ENCODE peak calls at places on chromosome 3, in four cellular contexts. W is body of pancreas, A is thoracic aorta, K is neural progenitor cell. I is an unnamed sample.
A peak's percentile ranks its signal among the peaks of the same experiment; 100 is the strongest.

GRCh38 chr3:154931484-154931883 is 148.6 kb upstream of the MME start:
- DNase-seq in W (no peak), A (no peak), K (no peak), I (no peak)

GRCh38 chr3:83453010-83453409 is 1505.8 kb upstream of the CADM2 start:
- DNase-seq in W (no peak), A (no peak), K (no peak), I (no peak)

GRCh38 chr3:171168086-171168485 is 141.6 kb upstream of the SLC2A2 start:
- DNase-seq in W (peak; percentile 37), A (no peak), K (peak; percentile 44), I (peak; percentile 83)

GRCh38 chr3:194540268-194540937 is 53.6 kb upstream of the ATP13A3 start:
- DNase-seq in W (peak; percentile 26), A (peak; percentile 44), K (no peak), I (no peak)

GRCh38 chr3:179768080-179768479 is 115.2 kb downstream of the USP13 start:
- DNase-seq in W (peak; percentile 24), A (no peak), K (peak; percentile 77), I (peak; percentile 48)

GRCh38 chr3:53694648-53695356 is 151.4 kb downstream of the CHDH start:
- DNase-seq in W (no peak), A (no peak), K (no peak), I (no peak)

GRCh38 chr3:179811321-179812095 is 158.7 kb downstream of the USP13 start:
- DNase-seq in W (peak; percentile 65), A (no peak), K (peak; percentile 74), I (peak; percentile 35)

GRCh38 chr3:463793-464192 is 267.2 kb downstream of the CHL1 start:
- DNase-seq in W (no peak), A (no peak), K (no peak), I (no peak)

GRCh38 chr3:4751057-4752051 is 227.9 kb upstream of the BHLHE40 start:
- DNase-seq in W (no peak), A (no peak), K (no peak), I (peak; percentile 12)

GRCh38 chr3:16831846-16832245 is 52.9 kb upstream of the PLCL2 start:
- DNase-seq in W (no peak), A (no peak), K (no peak), I (no peak)

GRCh38 chr3:11077466-11077865 is 76.8 kb upstream of the HRH1 start:
- DNase-seq in W (no peak), A (no peak), K (no peak), I (no peak)

GRCh38 chr3:138361193-138361525 is 12.8 kb downstream of the MRAS start:
- DNase-seq in W (no peak), A (no peak), K (no peak), I (no peak)

GRCh38 chr3:5762506-5762905 is 575.0 kb downstream of the EDEM1 start:
- DNase-seq in W (no peak), A (no peak), K (no peak), I (no peak)

GRCh38 chr3:11140713-11141104 is 13.6 kb upstream of the HRH1 start:
- DNase-seq in W (no peak), A (no peak), K (no peak), I (no peak)

GRCh38 chr3:184417619-184418327 is 37.9 kb downstream of the CHRD start:
- DNase-seq in W (peak; percentile 81), A (no peak), K (peak; percentile 79), I (peak; percentile 65)

GRCh38 chr3:158269896-158270295 is 160.0 kb downstream of the RSRC1 start:
- DNase-seq in W (no peak), A (no peak), K (no peak), I (no peak)

GRCh38 chr3:117010316-117010715 is 300.7 kb downstream of the TUSC7 start:
- DNase-seq in W (no peak), A (no peak), K (no peak), I (no peak)

GRCh38 chr3:127329647-127330285 is 41.9 kb upstream of the PRR20G start:
- DNase-seq in W (no peak), A (no peak), K (no peak), I (peak; percentile 13)

GRCh38 chr3:55270976-55271375 is 216.1 kb downstream of the WNT5A start:
- DNase-seq in W (no peak), A (no peak), K (no peak), I (no peak)

GRCh38 chr3:159451067-159451466 is 537.6 kb upstream of the IL12A start:
- DNase-seq in W (no peak), A (no peak), K (no peak), I (no peak)

GRCh38 chr3:4948395-4948794 is 30.8 kb upstream of the BHLHE40 start:
- DNase-seq in W (no peak), A (no peak), K (no peak), I (no peak)

DNA sequence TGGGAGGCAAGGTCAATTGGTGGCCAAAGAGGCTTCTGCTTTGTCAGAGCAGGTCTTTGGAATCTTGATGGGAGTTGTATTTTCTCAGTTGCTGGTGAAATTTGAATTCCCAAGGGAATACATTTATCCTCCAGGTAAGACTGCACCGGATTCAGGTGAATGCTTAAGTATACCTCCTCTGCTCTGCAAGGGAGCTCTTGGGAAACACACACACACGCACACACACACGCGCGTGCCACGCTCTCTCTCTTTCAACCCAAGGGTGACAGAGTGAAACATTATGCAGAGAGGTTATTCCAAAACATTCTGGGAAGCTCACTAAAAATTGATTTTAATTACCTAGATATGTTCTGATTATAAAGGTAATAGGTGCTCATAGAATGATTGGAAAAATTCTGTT is 33.7 kb downstream of the ST6GAL1 start:
- DNase-seq in W (no peak), A (no peak), K (no peak), I (no peak)
- H3K9me3 ChIP-seq in W (no peaks in the 10 kb centered on the region), A (no peaks in the 10 kb centered on the region), K (no peaks in the 10 kb centered on the region), I (peaks cover 3% of the 10 kb centered on the region)

GRCh38 chr3:48086736-48087470 is 70.7 kb upstream of the MAP4 start:
- DNase-seq in W (no peak), A (no peak), K (no peak), I (no peak)

GRCh38 chr3:48092270-48092669 is 76.1 kb upstream of the MAP4 start:
- DNase-seq in W (no peak), A (no peak), K (no peak), I (no peak)

GRCh38 chr3:48088749-48089466 is 72.7 kb upstream of the MAP4 start:
- DNase-seq in W (peak; percentile 97), A (peak; percentile 82), K (peak; percentile 99), I (peak; percentile 95)

GRCh38 chr3:48088056-48088748 is 72.0 kb upstream of the MAP4 start:
- DNase-seq in W (peak; percentile 26), A (no peak), K (peak; percentile 58), I (peak; percentile 33)

DNA sequence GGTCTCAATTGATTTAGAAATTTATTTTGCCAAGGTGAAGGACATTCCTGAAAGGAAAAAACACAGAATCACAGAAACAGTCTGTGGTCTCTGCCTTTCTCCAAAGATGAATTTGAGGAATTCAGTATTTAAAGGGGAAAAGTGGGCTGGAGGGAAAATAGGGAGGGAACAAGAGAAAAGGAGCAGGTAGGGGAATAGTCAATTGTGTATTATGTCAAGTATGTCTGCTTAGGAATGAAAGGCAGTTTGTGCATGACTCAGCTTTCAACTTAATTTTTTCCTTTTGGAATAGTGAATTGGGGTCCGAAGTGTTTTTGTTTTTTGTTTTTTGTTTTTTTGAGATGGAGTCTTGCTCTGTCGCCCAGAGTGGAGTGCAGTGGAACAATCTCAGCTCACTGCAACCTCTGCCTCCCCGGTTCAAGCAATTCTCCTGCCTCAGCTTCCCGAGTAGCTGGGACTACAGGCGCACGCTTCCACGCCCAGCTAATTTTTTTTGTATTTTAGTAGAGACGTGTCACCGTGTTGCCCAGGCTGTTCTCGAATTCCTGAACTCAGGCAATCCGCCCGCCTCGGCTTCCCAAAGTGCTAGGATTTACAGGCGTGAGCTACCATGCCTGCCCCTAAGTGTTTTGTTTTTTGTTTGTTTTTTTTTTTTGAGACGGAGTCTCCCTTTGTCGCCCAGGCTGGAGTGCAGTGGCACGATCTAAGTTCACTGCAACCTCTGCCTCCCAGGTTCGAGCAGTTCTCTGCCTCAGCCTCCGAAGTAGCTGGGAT is 74.1 kb upstream of the MAP4 start:
- DNase-seq in W (no peak), A (no peak), K (no peak), I (no peak)
- H3K4me3 ChIP-seq in W (no peak overlapping the region), A (no peak overlapping the region), K (peak overlapping the region; percentile 80), I (no peak overlapping the region)

GRCh38 chr3:43343185-43343584 is 56.8 kb downstream of the SNRK start:
- DNase-seq in W (no peak), A (no peak), K (no peak), I (no peak)

GRCh38 chr3:43343778-43344177 is 57.4 kb downstream of the SNRK start:
- DNase-seq in W (no peak), A (no peak), K (no peak), I (no peak)

GRCh38 chr3:43344520-43344919 is 58.2 kb downstream of the SNRK start:
- DNase-seq in W (no peak), A (no peak), K (no peak), I (no peak)

GRCh38 chr3:43340403-43340802 is 54.1 kb downstream of the SNRK start:
- DNase-seq in W (peak; percentile 43), A (no peak), K (no peak), I (no peak)

DNA sequence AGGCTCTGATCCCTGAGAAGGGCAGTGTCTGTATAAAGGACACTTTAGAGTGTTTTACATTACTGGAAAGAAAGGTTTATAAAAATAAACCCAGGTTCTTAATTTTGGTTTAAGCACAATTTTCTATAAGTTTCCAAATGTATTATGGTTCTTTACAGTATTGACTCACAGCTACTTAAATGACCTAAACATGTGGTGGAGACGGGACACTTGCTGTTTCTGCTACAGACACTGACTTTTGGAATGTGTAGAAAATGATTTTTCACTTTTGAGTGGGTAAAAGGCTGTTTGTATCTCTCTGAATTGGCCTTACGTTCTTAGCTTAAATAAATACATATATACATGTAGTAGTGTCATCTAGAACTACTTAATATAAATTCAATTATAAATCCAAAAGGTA is 55.4 kb downstream of the SNRK start:
- DNase-seq in W (no peak), A (no peak), K (no peak), I (no peak)
- H3K36me3 ChIP-seq in W (no peaks in the 10 kb centered on the region), A (peaks cover 27% of the 10 kb centered on the region), K (peaks cover 18% of the 10 kb centered on the region), I (peaks cover 15% of the 10 kb centered on the region)

DNA sequence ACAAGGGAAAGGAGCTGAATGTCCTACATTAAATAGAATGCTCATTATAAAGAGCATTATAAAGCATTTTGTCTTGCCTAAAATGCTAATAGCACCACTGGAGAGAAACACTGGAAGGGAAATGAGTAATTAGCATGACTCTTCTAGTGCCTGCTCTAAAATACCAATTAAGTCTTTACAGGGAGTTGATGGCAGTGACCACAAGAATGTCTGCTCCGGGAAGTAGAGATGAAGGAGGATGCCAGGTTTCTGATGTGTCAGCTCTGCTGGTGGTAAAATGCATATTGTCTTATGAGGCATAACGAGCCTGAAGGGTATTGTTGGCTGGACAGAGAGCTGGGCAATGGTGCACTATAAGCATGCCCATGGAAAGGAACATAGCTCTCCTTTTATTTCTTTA is 49.5 kb downstream of the MYLK start:
- DNase-seq in W (no peak), A (no peak), K (no peak), I (peak; percentile 82)
- H3K9me3 ChIP-seq in W (no peaks in the 10 kb centered on the region), A (peaks cover 6% of the 10 kb centered on the region), K (peaks cover 8% of the 10 kb centered on the region), I (peaks cover 15% of the 10 kb centered on the region)

GRCh38 chr3:141094851-141095545 is 43.9 kb downstream of the SPSB4 start:
- DNase-seq in W (peak; percentile 73), A (peak; percentile 77), K (peak; percentile 83), I (no peak)
- H3K4me3 ChIP-seq in W (no peak overlapping the region), A (peak overlapping the region; percentile 62), K (no peak overlapping the region), I (no peak overlapping the region)